ENCODE peak calls at places on chromosomes 6 and 20, in ten cellular contexts. S is astrocyte of the spinal cord, A is BE2C, M is nephron progenitor cell, C is brain microvascular endothelial cell, N is neural progenitor cell, H is AG10803, J is BJ, G is GM13977, D is epithelial cell of esophagus. E is an unnamed sample.

GRCh38 chr20:51382986-51383821 is 159.3 kb downstream of the NFATC2 start:
- DNase-seq in D (peak; percentile 24), A (no peak), H (peak; percentile 39), M (peak; percentile 38), J (no peak), C (no peak), S (no peak), N (no peak), G (no peak), E (no peak)

GRCh38 chr6:6007311-6008113 is 787 bp upstream of the NRN1 start:
- DNase-seq in S (no peak), D (no peak), G (peak; percentile 75), N (peak; percentile 80), H (peak; percentile 62), A (peak; percentile 34), J (no peak), M (peak; percentile 64), C (peak; percentile 12), E (no peak)

GRCh38 chr6:168388641-168389633 is 52.0 kb upstream of the SMOC2 start:
- DNase-seq in D (no peak), S (no peak), M (no peak), N (no peak), G (no peak), C (no peak), J (no peak), A (no peak), H (no peak), E (no peak)

GRCh38 chr20:11687546-11688292 is 230.0 kb upstream of the BTBD3 start:
- DNase-seq in C (no peak), G (no peak), A (no peak), H (no peak), S (no peak), D (no peak), M (no peak), J (no peak), N (no peak), E (no peak)

GRCh38 chr6:154510144-154510905 is at the start of gene CNKSR3:
- DNase-seq in M (peak; percentile 97), S (peak; percentile 98), C (peak; percentile 91), D (peak; percentile 80), H (peak; percentile 89), A (peak; percentile 95), N (peak; percentile 100), J (peak; percentile 72), G (peak; percentile 73), E (peak; percentile 86)

GRCh38 chr6:3566812-3567211 is 110.0 kb upstream of the SLC22A23 start:
- DNase-seq in M (no peak), H (peak; percentile 47), C (peak; percentile 80), S (peak; percentile 57), A (no peak), G (no peak), N (no peak), J (peak; percentile 8), D (no peak), E (no peak)

GRCh38 chr6:141103246-141103645 is 1029.5 kb upstream of the GJE1 start:
- DNase-seq in S (peak; percentile 82), C (no peak), G (no peak), A (no peak), N (no peak), D (peak; percentile 77), H (peak; percentile 62), M (no peak), J (no peak), E (no peak)

GRCh38 chr20:49433387-49433786 is 49.1 kb downstream of the KCNB1 start:
- DNase-seq in G (no peak), M (no peak), D (no peak), C (no peak), J (no peak), H (no peak), A (peak; percentile 52), N (no peak), S (no peak), E (no peak)

GRCh38 chr6:64230530-64230929 is 594.9 kb downstream of the PHF3 start:
- DNase-seq in S (no peak), G (no peak), M (no peak), D (no peak), N (no peak), J (no peak), H (no peak), A (no peak), C (no peak), E (no peak)

GRCh38 chr20:9051508-9051907 is 17.4 kb upstream of the PLCB4 start:
- DNase-seq in D (peak; percentile 97), M (no peak), A (peak; percentile 61), C (peak; percentile 95), S (peak; percentile 97), H (peak; percentile 97), N (no peak), G (no peak), J (peak; percentile 93), E (no peak)

GRCh38 chr6:40520683-40521082 is 66.5 kb downstream of the LRFN2 start:
- DNase-seq in C (no peak), M (no peak), H (no peak), A (peak; percentile 18), J (no peak), D (no peak), S (no peak), G (no peak), N (no peak), E (no peak)

GRCh38 chr6:66423047-66423446 is 716.0 kb upstream of the EYS start:
- DNase-seq in G (no peak), A (no peak), D (no peak), S (no peak), J (no peak), C (no peak), H (no peak), N (no peak), M (no peak), E (no peak)

GRCh38 chr6:66418906-66419305 is 711.9 kb upstream of the EYS start:
- DNase-seq in A (no peak), D (no peak), G (no peak), S (no peak), J (no peak), M (no peak), C (no peak), H (no peak), N (no peak), E (no peak)

GRCh38 chr6:66421570-66421969 is 714.5 kb upstream of the EYS start:
- DNase-seq in D (no peak), H (no peak), N (peak; percentile 47), A (peak; percentile 8), S (peak; percentile 12), C (no peak), G (no peak), J (no peak), M (peak; percentile 28), E (no peak)
- TF ChIP-seq CTCF in D (no peak), H (no peak), N (peak; percentile 66), A (peak; percentile 43), S (peak; percentile 48), C (peak; percentile 66), G (peak; percentile 6), J (no peak), M (peak; percentile 48), E (peak; percentile 37)

GRCh38 chr6:158207452-158207788 is 39.3 kb downstream of the GTF2H5 start:
- DNase-seq in N (no peak), A (no peak), D (peak; percentile 97), J (no peak), C (peak; percentile 83), M (no peak), H (peak; percentile 35), G (peak; percentile 79), S (peak; percentile 52), E (no peak)

GRCh38 chr6:158206740-158207451 is 38.7 kb downstream of the GTF2H5 start:
- DNase-seq in D (no peak), N (no peak), H (peak; percentile 47), G (no peak), M (no peak), A (no peak), S (no peak), J (no peak), C (no peak), E (no peak)

GRCh38 chr6:158204616-158205015 is 36.5 kb downstream of the GTF2H5 start:
- DNase-seq in C (no peak), D (no peak), J (no peak), H (no peak), N (no peak), S (no peak), M (no peak), G (no peak), A (no peak), E (no peak)

GRCh38 chr6:158208226-158208807 is 40.2 kb downstream of the GTF2H5 start:
- DNase-seq in N (no peak), D (peak; percentile 34), C (no peak), J (no peak), M (no peak), H (no peak), A (no peak), G (no peak), S (no peak), E (no peak)

GRCh38 chr6:158205220-158205944 is 37.2 kb downstream of the GTF2H5 start:
- DNase-seq in A (no peak), D (no peak), M (no peak), G (no peak), H (no peak), S (no peak), N (peak; percentile 66), J (no peak), C (no peak), E (no peak)
- TF ChIP-seq CTCF in A (peak; percentile 57), D (peak; percentile 39), M (peak; percentile 55), G (peak; percentile 46), H (peak; percentile 51), S (peak; percentile 43), N (peak; percentile 91), J (peak; percentile 48), C (peak; percentile 64), E (no peak)

DNA sequence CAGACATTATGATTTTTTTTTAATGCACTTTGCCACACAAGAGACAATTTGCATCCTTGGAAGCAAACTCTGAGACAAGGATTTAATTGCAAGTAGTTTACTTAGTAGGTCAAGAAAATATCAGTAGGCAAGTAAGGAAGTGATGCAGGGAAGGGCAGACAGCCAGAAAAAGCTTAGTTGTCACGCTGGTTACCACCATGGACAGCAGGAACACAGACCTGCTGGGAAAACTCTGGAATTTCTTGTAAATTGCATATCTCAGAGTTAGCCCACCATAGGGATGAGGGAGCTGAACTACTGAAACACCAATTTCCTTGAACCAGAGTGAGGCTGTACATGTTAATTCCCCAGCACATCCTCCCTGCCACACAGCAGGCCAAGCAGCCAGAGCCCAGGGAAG is 92.7 kb downstream of the L3MBTL3 start:
- DNase-seq in N (no peak), S (no peak), M (no peak), J (no peak), G (no peak), C (peak; percentile 7), D (no peak), A (no peak), H (no peak), E (no peak)
- TF ChIP-seq CTCF in N (no peak), S (no peak), M (no peak), J (no peak), G (no peak), C (no peak), D (no peak), A (no peak), H (no peak), E (no peak)

DNA sequence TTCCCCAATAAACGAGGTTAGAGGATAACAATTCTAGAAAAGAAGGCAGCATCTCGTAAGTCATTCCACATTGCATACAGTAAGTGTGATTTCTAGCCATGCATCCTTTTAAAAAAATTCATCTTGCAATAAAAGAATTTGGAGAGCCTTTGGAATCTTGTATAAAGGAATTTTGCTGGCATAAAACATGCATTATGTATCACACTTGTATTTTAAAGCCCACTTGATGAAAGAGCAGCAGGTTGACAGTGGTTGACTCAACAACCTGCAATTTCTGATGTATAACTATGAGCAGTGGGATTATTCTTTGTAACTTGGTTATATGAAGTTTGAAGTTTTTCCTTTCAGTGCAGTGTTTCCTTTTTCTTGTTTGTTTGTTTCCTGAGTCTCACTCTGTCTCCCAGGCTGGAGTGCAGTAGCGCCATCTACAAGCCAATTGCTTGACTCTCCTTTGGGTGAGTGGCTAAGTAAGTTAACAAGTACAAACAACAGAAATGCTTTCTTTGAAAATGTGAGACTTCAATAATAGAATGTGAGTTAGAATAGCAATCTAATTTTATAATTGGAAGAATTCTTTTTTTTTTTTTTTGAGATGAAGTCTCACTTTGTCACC is 39.9 kb downstream of the JARID2 start:
- DNase-seq in M (no peak), J (no peak), G (no peak), C (no peak), N (no peak), D (no peak), S (no peak), H (peak; percentile 71), A (no peak), E (no peak)
- TF ChIP-seq CTCF in M (no peak), J (no peak), G (peak; percentile 41), C (no peak), N (peak; percentile 22), D (no peak), S (no peak), H (peak; percentile 32), A (no peak), E (no peak)